ENCODE peak calls at places on chromosomes 4 and X, in four cellular contexts. E is psoas muscle, F is cardiac muscle cell, O is IMR-90. M is an unnamed sample. For H3K36me3, the result is how much of the 10 kb centered on the place peaks cover.

GRCh38 chr4:175998782-175999181 is 66.9 kb upstream of the WDR17 start:
- DNase-seq in O (no peak), E (no peak), F (no peak), M (no peak)

GRCh38 chrX:139120760-139121159 is 409.2 kb upstream of the FGF13 start:
- DNase-seq in F (no peak), E (no peak), O (no peak), M (no peak)

GRCh38 chrX:115560211-115560977 is 580 bp upstream of the PLS3 start:
- DNase-seq in O (peak), E (no peak), F (peak), M (no peak)

GRCh38 chrX:103329991-103330390 is at the start of gene TCEAL7:
- DNase-seq in F (peak), E (no peak), O (peak), M (no peak)

GRCh38 chr4:15906024-15906443 is 32.5 kb downstream of the FGFBP1 start:
- DNase-seq in O (no peak), F (no peak), E (no peak), M (no peak)

GRCh38 chr4:186820371-186820990 is 96.8 kb upstream of the FAT1 start:
- DNase-seq in O (peak), F (peak), E (peak), M (no peak)

GRCh38 chr4:67087897-67088296 is 457.4 kb downstream of the CENPC start:
- DNase-seq in E (peak), F (peak), O (no peak), M (peak)

GRCh38 chr4:130028552-130028951 is 932.6 kb downstream of the C4orf33 start:
- DNase-seq in E (no peak), F (no peak), O (no peak), M (no peak)

GRCh38 chrX:42087960-42088359 is 164.6 kb upstream of the CASK start:
- DNase-seq in F (no peak), E (no peak), O (no peak), M (no peak)

GRCh38 chr4:152778656-152779512 is 646 bp downstream of the TIGD4 start:
- DNase-seq in E (no peak), F (peak), O (peak), M (no peak)

GRCh38 chr4:3010998-3011397 is 47.6 kb downstream of the GRK4 start:
- DNase-seq in E (no peak), O (peak), F (peak), M (no peak)

GRCh38 chr4:17336524-17336941 is 175.4 kb downstream of the QDPR start:
- DNase-seq in E (peak), O (peak), F (peak), M (no peak)

GRCh38 chr4:53920116-53920515 is 144.3 kb downstream of the CHIC2 start:
- DNase-seq in O (no peak), E (no peak), F (no peak), M (peak)

GRCh38 chrX:72107841-72108590 is 23.7 kb downstream of the RTL5 start:
- DNase-seq in E (no peak), O (no peak), F (no peak), M (no peak)

GRCh38 chrX:109672239-109672638 is 47.3 kb upstream of the KCNE5 start:
- DNase-seq in F (peak), O (no peak), E (no peak), M (no peak)

DNA sequence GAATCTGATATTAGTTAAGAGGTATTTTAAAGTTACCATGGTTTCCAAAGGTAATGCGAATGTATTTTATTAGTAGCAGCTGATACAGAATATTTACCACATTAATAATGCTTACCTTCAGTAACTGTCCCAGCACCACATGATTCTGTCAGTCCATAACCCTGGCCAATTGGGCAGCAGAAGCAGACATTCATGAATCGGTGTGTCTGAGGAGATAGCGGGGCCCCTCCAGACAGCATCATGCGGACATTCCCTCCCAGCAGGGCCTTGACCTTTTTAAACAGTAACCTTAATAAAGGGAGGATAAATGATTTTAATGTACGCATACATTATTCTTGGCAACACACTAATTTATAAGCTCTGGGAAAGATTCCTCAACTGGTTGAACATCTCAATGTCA is 43.0 kb upstream of the KCNE5 start:
- DNase-seq in O (no peak), E (no peak), F (no peak), M (no peak)
- H3K36me3 ChIP-seq in O (under half), E (under half), F (under half), M (under half)

GRCh38 chr4:94307231-94307840 is 35.3 kb downstream of the HPGDS start:
- DNase-seq in F (no peak), O (no peak), E (no peak), M (no peak)
- H3K27ac ChIP-seq in F (no peak), O (no peak), E (no peak), M (no peak)

GRCh38 chr4:8211737-8212581 is 12.9 kb downstream of the SH3TC1 start:
- DNase-seq in F (no peak), E (no peak), O (no peak), M (no peak)
- H3K36me3 ChIP-seq in F (under half), E (under half), O (under half), M (under half)

DNA sequence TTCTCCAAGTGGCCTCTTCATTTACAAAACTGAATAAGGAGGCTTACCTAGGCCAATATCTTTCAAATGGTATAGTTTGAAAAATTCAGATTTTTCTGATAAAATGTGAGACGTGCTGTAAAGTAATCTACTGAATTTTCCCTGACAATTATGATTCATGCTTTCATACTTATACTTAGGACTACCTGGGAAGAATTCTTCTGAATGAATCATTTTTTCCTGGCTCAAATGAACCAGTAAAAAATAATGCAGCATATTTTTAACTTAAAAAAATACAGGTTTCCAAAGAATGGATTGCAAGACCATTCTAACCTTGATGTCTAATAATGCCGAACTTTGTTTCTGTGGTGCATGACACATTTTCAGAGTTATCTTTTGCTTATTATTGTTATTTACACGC is 375.4 kb downstream of the ZNF674 start:
- DNase-seq in F (no peak), E (no peak), O (no peak), M (no peak)
- H3K27ac ChIP-seq in F (no peak), E (no peak), O (no peak), M (no peak)